ENCODE peak calls at places on chromosomes 1 and 21, in six cellular contexts. One of them, this sample, is unnamed. For H3K27me3, the result is how much of the 10 kb centered on the place peaks cover.

GRCh38 chr21:46457801-46458314 is 833 bp upstream of the DIP2A start:
- DNase-seq in AG04450: peak
- DNase-seq in left lung: peak
- DNase-seq in SJCRH30: peak
- DNase-seq in left ventricle myocardium inferior: peak
- DNase-seq in heart left ventricle: peak
- DNase-seq in this sample: peak

GRCh38 chr1:182784556-182785171 is 4.9 kb upstream of the NPL start:
- DNase-seq in left lung: no peak
- DNase-seq in left ventricle myocardium inferior: no peak
- DNase-seq in heart left ventricle: no peak
- DNase-seq in SJCRH30: no peak
- DNase-seq in AG04450: no peak
- DNase-seq in this sample: no peak

GRCh38 chr1:224510880-224511645 is 76.5 kb upstream of the WDR26 start:
- DNase-seq in AG04450: no peak
- DNase-seq in heart left ventricle: no peak
- DNase-seq in SJCRH30: no peak
- DNase-seq in left ventricle myocardium inferior: no peak
- DNase-seq in left lung: no peak
- DNase-seq in this sample: no peak

GRCh38 chr1:213987422-213987875 is 324 bp upstream of the PROX1 start:
- DNase-seq in SJCRH30: no peak
- DNase-seq in left ventricle myocardium inferior: no peak
- DNase-seq in heart left ventricle: peak
- DNase-seq in left lung: no peak
- DNase-seq in AG04450: no peak
- DNase-seq in this sample: no peak

GRCh38 chr21:45899317-45900033 is 82.1 kb upstream of the COL6A1 start:
- DNase-seq in left ventricle myocardium inferior: peak
- DNase-seq in SJCRH30: no peak
- DNase-seq in heart left ventricle: peak
- DNase-seq in AG04450: no peak
- DNase-seq in left lung: no peak
- DNase-seq in this sample: no peak

GRCh38 chr1:37776946-37777516 is 12.1 kb upstream of the EPHA10 start:
- DNase-seq in AG04450: no peak
- DNase-seq in left ventricle myocardium inferior: no peak
- DNase-seq in left lung: no peak
- DNase-seq in heart left ventricle: no peak
- DNase-seq in SJCRH30: no peak
- DNase-seq in this sample: no peak

GRCh38 chr1:53111073-53111556 is 31.3 kb downstream of the SLC1A7 start:
- DNase-seq in left lung: peak
- DNase-seq in AG04450: no peak
- DNase-seq in left ventricle myocardium inferior: no peak
- DNase-seq in SJCRH30: peak
- DNase-seq in heart left ventricle: no peak
- DNase-seq in this sample: no peak

GRCh38 chr1:204902674-204903073 is 32.0 kb downstream of the NFASC start:
- DNase-seq in SJCRH30: no peak
- DNase-seq in left ventricle myocardium inferior: no peak
- DNase-seq in left lung: no peak
- DNase-seq in AG04450: no peak
- DNase-seq in heart left ventricle: no peak
- DNase-seq in this sample: no peak

DNA sequence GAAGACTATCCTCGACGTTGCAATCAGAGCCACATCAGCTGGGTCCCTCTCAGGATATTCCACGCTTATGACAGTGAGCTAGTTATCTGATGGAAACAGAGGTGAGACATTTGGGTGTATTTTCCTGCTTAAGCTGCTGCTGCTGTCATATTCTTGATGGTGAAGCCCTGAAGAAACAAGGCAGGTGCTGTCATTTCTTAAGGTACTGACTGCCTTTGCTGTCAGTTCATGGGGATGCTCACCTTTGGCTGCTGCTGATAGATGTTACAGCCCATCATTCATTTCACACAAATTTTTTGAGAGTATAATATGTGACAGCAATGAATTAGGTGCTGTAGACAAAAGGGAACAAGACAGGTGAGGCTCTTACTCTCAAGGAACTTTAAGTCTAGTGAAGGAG is 577.4 kb downstream of the LMO4 start:
- DNase-seq in AG04450: no peak
- DNase-seq in heart left ventricle: no peak
- DNase-seq in left lung: no peak
- DNase-seq in left ventricle myocardium inferior: no peak
- DNase-seq in SJCRH30: no peak
- DNase-seq in this sample: no peak
- H3K27ac ChIP-seq in AG04450: no peak
- H3K27ac ChIP-seq in heart left ventricle: no peak
- H3K27ac ChIP-seq in left lung: no peak
- H3K27ac ChIP-seq in left ventricle myocardium inferior: no peak
- H3K27ac ChIP-seq in SJCRH30: no peak
- H3K27ac ChIP-seq in this sample: peak

DNA sequence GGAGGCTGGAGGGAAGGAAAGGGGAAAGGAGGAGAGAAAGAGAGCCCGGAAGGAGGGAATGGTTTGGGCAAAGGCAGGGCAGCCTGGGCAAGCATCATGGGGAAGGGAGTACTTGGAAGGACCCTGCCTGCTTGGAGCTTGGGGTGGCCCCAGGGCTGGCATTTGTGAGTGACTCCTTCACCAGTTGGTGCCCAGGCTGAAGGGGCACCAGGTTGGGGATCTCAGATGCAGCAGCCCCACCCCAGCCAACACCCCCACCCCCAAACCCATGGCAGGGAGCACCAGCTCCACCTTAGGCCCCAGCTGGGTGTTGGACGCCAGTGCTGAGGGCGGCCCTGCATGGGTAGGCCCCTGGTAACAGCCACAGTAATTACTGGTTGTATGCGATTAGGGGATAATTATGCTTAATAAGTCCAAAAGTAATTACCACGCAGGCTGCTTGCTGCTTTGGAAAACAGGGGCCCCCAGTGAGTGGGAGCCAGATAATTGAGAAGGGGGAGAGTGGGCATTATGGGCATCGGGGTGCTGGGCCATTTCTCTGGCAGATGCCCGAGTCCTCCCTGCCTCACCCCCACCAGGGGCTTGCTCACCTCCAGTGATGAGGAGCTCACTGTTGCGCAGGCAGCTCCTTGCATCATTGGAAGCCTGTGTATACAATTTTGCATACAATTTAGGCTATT is 78.3 kb downstream of the VWA5B1 start:
- DNase-seq in AG04450: no peak
- DNase-seq in left lung: no peak
- DNase-seq in SJCRH30: no peak
- DNase-seq in left ventricle myocardium inferior: no peak
- DNase-seq in heart left ventricle: peak
- DNase-seq in this sample: no peak
- H3K27me3 ChIP-seq in AG04450: half or more
- H3K27me3 ChIP-seq in left lung: half or more
- H3K27me3 ChIP-seq in SJCRH30: under half
- H3K27me3 ChIP-seq in left ventricle myocardium inferior: half or more
- H3K27me3 ChIP-seq in heart left ventricle: half or more
- H3K27me3 ChIP-seq in this sample: under half

DNA sequence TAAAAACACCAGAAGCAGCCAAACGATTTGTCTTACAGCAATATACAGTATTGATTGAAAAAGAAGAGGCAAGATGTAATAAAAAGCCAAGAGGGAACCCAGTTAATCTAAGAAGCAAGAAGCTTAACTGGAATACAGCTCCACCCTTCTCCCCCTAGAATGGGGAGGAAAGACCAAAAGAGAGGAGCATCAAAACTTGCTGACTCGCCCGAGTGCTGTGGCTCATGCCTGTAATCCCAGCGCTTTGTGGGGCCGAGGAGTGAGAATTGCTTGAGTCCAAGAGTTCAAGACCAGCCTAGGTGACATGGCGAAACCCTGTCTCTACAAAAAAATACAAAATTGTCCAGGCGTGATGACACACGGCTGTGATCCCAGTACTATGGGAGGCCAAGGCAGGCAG is 32.2 kb downstream of the BRWD1 start:
- DNase-seq in left ventricle myocardium inferior: no peak
- DNase-seq in AG04450: no peak
- DNase-seq in left lung: no peak
- DNase-seq in heart left ventricle: no peak
- DNase-seq in SJCRH30: no peak
- DNase-seq in this sample: peak
- H3K27ac ChIP-seq in left ventricle myocardium inferior: no peak
- H3K27ac ChIP-seq in AG04450: no peak
- H3K27ac ChIP-seq in left lung: no peak
- H3K27ac ChIP-seq in heart left ventricle: no peak
- H3K27ac ChIP-seq in SJCRH30: no peak
- H3K27ac ChIP-seq in this sample: peak

GRCh38 chr1:234778215-234779159 is 168.5 kb upstream of the IRF2BP2 start:
- DNase-seq in AG04450: no peak
- DNase-seq in SJCRH30: peak
- DNase-seq in left lung: no peak
- DNase-seq in left ventricle myocardium inferior: no peak
- DNase-seq in heart left ventricle: no peak
- DNase-seq in this sample: peak
- H3K27me3 ChIP-seq in AG04450: under half
- H3K27me3 ChIP-seq in SJCRH30: under half
- H3K27me3 ChIP-seq in left lung: under half
- H3K27me3 ChIP-seq in left ventricle myocardium inferior: half or more
- H3K27me3 ChIP-seq in heart left ventricle: under half
- H3K27me3 ChIP-seq in this sample: under half

DNA sequence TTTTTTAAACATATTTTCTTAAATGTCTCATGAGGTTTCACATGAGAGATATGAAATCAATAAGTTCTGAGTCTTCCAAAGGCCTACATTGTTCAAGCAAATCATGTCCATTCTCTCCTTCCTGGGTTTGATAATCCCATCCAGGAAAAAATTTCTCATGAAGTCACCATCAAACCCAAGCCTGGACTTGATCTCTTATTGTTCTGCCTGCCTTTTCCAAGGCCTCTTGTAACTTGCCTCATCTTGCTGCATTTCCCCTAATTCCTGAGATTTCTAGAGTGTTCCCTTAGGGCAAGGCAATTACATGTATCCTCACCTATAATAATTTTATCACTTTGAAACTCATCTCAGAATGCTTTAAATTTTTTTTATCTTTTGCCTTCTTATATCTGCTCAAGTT is 126.2 kb downstream of the LRRC7 start:
- DNase-seq in heart left ventricle: no peak
- DNase-seq in AG04450: no peak
- DNase-seq in left ventricle myocardium inferior: no peak
- DNase-seq in SJCRH30: no peak
- DNase-seq in left lung: no peak
- DNase-seq in this sample: no peak
- H3K27ac ChIP-seq in heart left ventricle: no peak
- H3K27ac ChIP-seq in AG04450: no peak
- H3K27ac ChIP-seq in left ventricle myocardium inferior: no peak
- H3K27ac ChIP-seq in SJCRH30: no peak
- H3K27ac ChIP-seq in left lung: no peak
- H3K27ac ChIP-seq in this sample: no peak

GRCh38 chr1:26031196-26031902 is 9.8 kb downstream of the EXTL1 start:
- DNase-seq in left ventricle myocardium inferior: no peak
- DNase-seq in AG04450: no peak
- DNase-seq in heart left ventricle: no peak
- DNase-seq in SJCRH30: no peak
- DNase-seq in left lung: no peak
- DNase-seq in this sample: no peak
- H3K27me3 ChIP-seq in left ventricle myocardium inferior: under half
- H3K27me3 ChIP-seq in AG04450: under half
- H3K27me3 ChIP-seq in heart left ventricle: under half
- H3K27me3 ChIP-seq in SJCRH30: under half
- H3K27me3 ChIP-seq in left lung: under half
- H3K27me3 ChIP-seq in this sample: under half

DNA sequence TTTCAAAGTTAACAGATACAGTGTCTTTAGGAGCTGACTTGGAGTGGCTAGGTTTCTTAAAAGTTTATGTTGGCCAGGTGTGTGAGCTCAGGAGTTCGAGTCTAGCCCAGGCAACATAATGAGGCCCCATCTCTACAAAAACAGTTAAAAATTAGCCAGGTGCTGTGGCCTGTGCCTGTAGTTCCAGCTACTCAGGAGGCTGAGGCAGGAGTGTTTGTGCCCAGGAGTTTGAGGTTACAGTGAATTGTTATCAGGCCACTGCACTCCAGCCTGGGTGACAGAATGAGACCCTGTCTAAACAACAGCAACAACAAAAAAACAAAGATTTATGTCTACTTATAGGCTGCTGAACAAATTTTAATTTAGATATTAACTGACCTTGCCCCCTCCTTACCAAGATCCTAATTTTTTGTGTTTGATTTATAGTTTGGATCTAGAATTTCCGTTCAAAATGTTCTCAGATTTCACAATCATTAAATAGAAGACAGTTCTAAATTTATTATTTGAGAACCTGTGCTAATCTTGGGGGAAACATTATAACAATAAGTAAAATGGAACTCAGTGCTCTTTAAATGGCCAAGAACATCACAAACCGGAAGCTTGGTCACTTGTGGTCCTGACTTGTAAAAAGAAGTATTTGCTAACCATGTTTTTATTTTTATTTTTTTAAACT is 67.8 kb downstream of the POU2F1 start:
- DNase-seq in heart left ventricle: no peak
- DNase-seq in SJCRH30: no peak
- DNase-seq in AG04450: no peak
- DNase-seq in left lung: no peak
- DNase-seq in left ventricle myocardium inferior: no peak
- DNase-seq in this sample: no peak
- H3K27ac ChIP-seq in heart left ventricle: no peak
- H3K27ac ChIP-seq in SJCRH30: no peak
- H3K27ac ChIP-seq in AG04450: no peak
- H3K27ac ChIP-seq in left lung: no peak
- H3K27ac ChIP-seq in left ventricle myocardium inferior: no peak
- H3K27ac ChIP-seq in this sample: no peak

This sample was measured in WERI-Rb-1.